ENCODE peak calls at places on chromosomes 12 and 14, in five cellular contexts. One of them, this sample, is unnamed.

GRCh38 chr14:38481939-38482678 is 226.2 kb upstream of the CLEC14A start:
- DNase-seq in NCI-H69: peak
- DNase-seq in neural progenitor cell: no peak
- DNase-seq in stimulated activated CD4-positive, alpha-beta T cell treated with anti-CD3 and anti-CD28 coated beads, Interleukin-4, amount 100 ng/mL, for 4 hours: no peak
- DNase-seq in naive thymus-derived CD4-positive, alpha-beta T cell: no peak
- DNase-seq in this sample: no peak

GRCh38 chr12:49091836-49092085 is 2.8 kb downstream of the DHH start:
- DNase-seq in NCI-H69: no peak
- DNase-seq in neural progenitor cell: no peak
- DNase-seq in stimulated activated CD4-positive, alpha-beta T cell treated with anti-CD3 and anti-CD28 coated beads, Interleukin-4, amount 100 ng/mL, for 4 hours: no peak
- DNase-seq in naive thymus-derived CD4-positive, alpha-beta T cell: no peak
- DNase-seq in this sample: no peak

GRCh38 chr14:71716371-71716770 is 215.9 kb upstream of the RGS6 start:
- DNase-seq in stimulated activated CD4-positive, alpha-beta T cell treated with anti-CD3 and anti-CD28 coated beads, Interleukin-4, amount 100 ng/mL, for 4 hours: no peak
- DNase-seq in naive thymus-derived CD4-positive, alpha-beta T cell: no peak
- DNase-seq in NCI-H69: no peak
- DNase-seq in neural progenitor cell: no peak
- DNase-seq in this sample: no peak

GRCh38 chr12:12736759-12737676 is 19.9 kb downstream of the CDKN1B start:
- DNase-seq in stimulated activated CD4-positive, alpha-beta T cell treated with anti-CD3 and anti-CD28 coated beads, Interleukin-4, amount 100 ng/mL, for 4 hours: peak
- DNase-seq in naive thymus-derived CD4-positive, alpha-beta T cell: peak
- DNase-seq in NCI-H69: peak
- DNase-seq in neural progenitor cell: peak
- DNase-seq in this sample: peak

GRCh38 chr12:75954076-75954475 is 77.5 kb downstream of the PHLDA1 start:
- DNase-seq in naive thymus-derived CD4-positive, alpha-beta T cell: no peak
- DNase-seq in neural progenitor cell: no peak
- DNase-seq in stimulated activated CD4-positive, alpha-beta T cell treated with anti-CD3 and anti-CD28 coated beads, Interleukin-4, amount 100 ng/mL, for 4 hours: no peak
- DNase-seq in NCI-H69: no peak
- DNase-seq in this sample: no peak

GRCh38 chr12:26808766-26809460 is 24.1 kb downstream of the ITPR2 start:
- DNase-seq in naive thymus-derived CD4-positive, alpha-beta T cell: no peak
- DNase-seq in NCI-H69: no peak
- DNase-seq in stimulated activated CD4-positive, alpha-beta T cell treated with anti-CD3 and anti-CD28 coated beads, Interleukin-4, amount 100 ng/mL, for 4 hours: no peak
- DNase-seq in neural progenitor cell: no peak
- DNase-seq in this sample: no peak

GRCh38 chr14:23160924-23161522 is 22.4 kb downstream of the SLC7A8 start:
- DNase-seq in neural progenitor cell: peak
- DNase-seq in naive thymus-derived CD4-positive, alpha-beta T cell: no peak
- DNase-seq in NCI-H69: peak
- DNase-seq in stimulated activated CD4-positive, alpha-beta T cell treated with anti-CD3 and anti-CD28 coated beads, Interleukin-4, amount 100 ng/mL, for 4 hours: no peak
- DNase-seq in this sample: peak

GRCh38 chr12:82461393-82461792 is 103.1 kb downstream of the METTL25 start:
- DNase-seq in naive thymus-derived CD4-positive, alpha-beta T cell: no peak
- DNase-seq in neural progenitor cell: no peak
- DNase-seq in stimulated activated CD4-positive, alpha-beta T cell treated with anti-CD3 and anti-CD28 coated beads, Interleukin-4, amount 100 ng/mL, for 4 hours: no peak
- DNase-seq in NCI-H69: no peak
- DNase-seq in this sample: no peak

GRCh38 chr14:26856832-26857508 is 259.1 kb upstream of the NOVA1 start:
- DNase-seq in neural progenitor cell: no peak
- DNase-seq in NCI-H69: peak
- DNase-seq in stimulated activated CD4-positive, alpha-beta T cell treated with anti-CD3 and anti-CD28 coated beads, Interleukin-4, amount 100 ng/mL, for 4 hours: no peak
- DNase-seq in naive thymus-derived CD4-positive, alpha-beta T cell: no peak
- DNase-seq in this sample: peak

GRCh38 chr14:93091666-93092065 is 24.1 kb downstream of the ITPK1 start:
- DNase-seq in stimulated activated CD4-positive, alpha-beta T cell treated with anti-CD3 and anti-CD28 coated beads, Interleukin-4, amount 100 ng/mL, for 4 hours: no peak
- DNase-seq in neural progenitor cell: no peak
- DNase-seq in NCI-H69: no peak
- DNase-seq in naive thymus-derived CD4-positive, alpha-beta T cell: no peak
- DNase-seq in this sample: no peak

GRCh38 chr12:96219700-96220206 is 25.6 kb downstream of the ELK3 start:
- DNase-seq in stimulated activated CD4-positive, alpha-beta T cell treated with anti-CD3 and anti-CD28 coated beads, Interleukin-4, amount 100 ng/mL, for 4 hours: no peak
- DNase-seq in NCI-H69: peak
- DNase-seq in naive thymus-derived CD4-positive, alpha-beta T cell: no peak
- DNase-seq in neural progenitor cell: peak
- DNase-seq in this sample: peak

GRCh38 chr14:76203086-76204001 is 51.6 kb downstream of the GPATCH2L start:
- DNase-seq in neural progenitor cell: no peak
- DNase-seq in stimulated activated CD4-positive, alpha-beta T cell treated with anti-CD3 and anti-CD28 coated beads, Interleukin-4, amount 100 ng/mL, for 4 hours: no peak
- DNase-seq in NCI-H69: no peak
- DNase-seq in naive thymus-derived CD4-positive, alpha-beta T cell: no peak
- DNase-seq in this sample: no peak

GRCh38 chr12:105748806-105749600 is 389.8 kb downstream of the NUAK1 start:
- DNase-seq in NCI-H69: no peak
- DNase-seq in stimulated activated CD4-positive, alpha-beta T cell treated with anti-CD3 and anti-CD28 coated beads, Interleukin-4, amount 100 ng/mL, for 4 hours: no peak
- DNase-seq in neural progenitor cell: no peak
- DNase-seq in naive thymus-derived CD4-positive, alpha-beta T cell: no peak
- DNase-seq in this sample: no peak

GRCh38 chr12:46774011-46774633 is 51.7 kb downstream of the SLC38A4 start:
- DNase-seq in stimulated activated CD4-positive, alpha-beta T cell treated with anti-CD3 and anti-CD28 coated beads, Interleukin-4, amount 100 ng/mL, for 4 hours: no peak
- DNase-seq in NCI-H69: peak
- DNase-seq in naive thymus-derived CD4-positive, alpha-beta T cell: no peak
- DNase-seq in neural progenitor cell: no peak
- DNase-seq in this sample: no peak

GRCh38 chr14:101761032-101761880 is at the start of gene PPP2R5C:
- DNase-seq in stimulated activated CD4-positive, alpha-beta T cell treated with anti-CD3 and anti-CD28 coated beads, Interleukin-4, amount 100 ng/mL, for 4 hours: peak
- DNase-seq in NCI-H69: peak
- DNase-seq in neural progenitor cell: peak
- DNase-seq in naive thymus-derived CD4-positive, alpha-beta T cell: peak
- DNase-seq in this sample: peak

GRCh38 chr12:80761818-80762217 is 45.1 kb downstream of the MYF5 start:
- DNase-seq in stimulated activated CD4-positive, alpha-beta T cell treated with anti-CD3 and anti-CD28 coated beads, Interleukin-4, amount 100 ng/mL, for 4 hours: no peak
- DNase-seq in neural progenitor cell: no peak
- DNase-seq in naive thymus-derived CD4-positive, alpha-beta T cell: no peak
- DNase-seq in NCI-H69: peak
- DNase-seq in this sample: no peak

GRCh38 chr12:116525418-116526001 is 33.7 kb upstream of the MAP1LC3B2 start:
- DNase-seq in stimulated activated CD4-positive, alpha-beta T cell treated with anti-CD3 and anti-CD28 coated beads, Interleukin-4, amount 100 ng/mL, for 4 hours: no peak
- DNase-seq in NCI-H69: no peak
- DNase-seq in neural progenitor cell: no peak
- DNase-seq in naive thymus-derived CD4-positive, alpha-beta T cell: no peak
- DNase-seq in this sample: no peak

GRCh38 chr12:15534322-15534721 is 212.0 kb downstream of the PTPRO start:
- DNase-seq in NCI-H69: no peak
- DNase-seq in naive thymus-derived CD4-positive, alpha-beta T cell: peak
- DNase-seq in stimulated activated CD4-positive, alpha-beta T cell treated with anti-CD3 and anti-CD28 coated beads, Interleukin-4, amount 100 ng/mL, for 4 hours: peak
- DNase-seq in neural progenitor cell: no peak
- DNase-seq in this sample: no peak

GRCh38 chr12:26047401-26048226 is 77.2 kb downstream of the BHLHE41 start:
- DNase-seq in naive thymus-derived CD4-positive, alpha-beta T cell: no peak
- DNase-seq in NCI-H69: no peak
- DNase-seq in stimulated activated CD4-positive, alpha-beta T cell treated with anti-CD3 and anti-CD28 coated beads, Interleukin-4, amount 100 ng/mL, for 4 hours: no peak
- DNase-seq in neural progenitor cell: peak
- DNase-seq in this sample: no peak

GRCh38 chr12:68106160-68106559 is 53.4 kb downstream of the IFNG start:
- DNase-seq in NCI-H69: no peak
- DNase-seq in neural progenitor cell: no peak
- DNase-seq in naive thymus-derived CD4-positive, alpha-beta T cell: no peak
- DNase-seq in stimulated activated CD4-positive, alpha-beta T cell treated with anti-CD3 and anti-CD28 coated beads, Interleukin-4, amount 100 ng/mL, for 4 hours: no peak
- DNase-seq in this sample: no peak

GRCh38 chr14:58947816-58948440 is 240.5 kb upstream of the DAAM1 start:
- DNase-seq in NCI-H69: peak
- DNase-seq in stimulated activated CD4-positive, alpha-beta T cell treated with anti-CD3 and anti-CD28 coated beads, Interleukin-4, amount 100 ng/mL, for 4 hours: no peak
- DNase-seq in naive thymus-derived CD4-positive, alpha-beta T cell: no peak
- DNase-seq in neural progenitor cell: peak
- DNase-seq in this sample: peak

GRCh38 chr14:89600950-89601826 is 184.2 kb upstream of the FOXN3 start:
- DNase-seq in stimulated activated CD4-positive, alpha-beta T cell treated with anti-CD3 and anti-CD28 coated beads, Interleukin-4, amount 100 ng/mL, for 4 hours: no peak
- DNase-seq in neural progenitor cell: no peak
- DNase-seq in naive thymus-derived CD4-positive, alpha-beta T cell: no peak
- DNase-seq in NCI-H69: no peak
- DNase-seq in this sample: no peak

GRCh38 chr14:53848851-53849250 is 107.8 kb downstream of the BMP4 start:
- DNase-seq in NCI-H69: no peak
- DNase-seq in stimulated activated CD4-positive, alpha-beta T cell treated with anti-CD3 and anti-CD28 coated beads, Interleukin-4, amount 100 ng/mL, for 4 hours: no peak
- DNase-seq in naive thymus-derived CD4-positive, alpha-beta T cell: no peak
- DNase-seq in neural progenitor cell: no peak
- DNase-seq in this sample: no peak

GRCh38 chr14:21136024-21136423 is 19.8 kb downstream of the OR5AU1 start:
- DNase-seq in stimulated activated CD4-positive, alpha-beta T cell treated with anti-CD3 and anti-CD28 coated beads, Interleukin-4, amount 100 ng/mL, for 4 hours: no peak
- DNase-seq in naive thymus-derived CD4-positive, alpha-beta T cell: peak
- DNase-seq in neural progenitor cell: peak
- DNase-seq in NCI-H69: peak
- DNase-seq in this sample: peak

GRCh38 chr12:1581973-1582708 is 12.2 kb downstream of the FBXL14 start:
- DNase-seq in naive thymus-derived CD4-positive, alpha-beta T cell: no peak
- DNase-seq in stimulated activated CD4-positive, alpha-beta T cell treated with anti-CD3 and anti-CD28 coated beads, Interleukin-4, amount 100 ng/mL, for 4 hours: no peak
- DNase-seq in NCI-H69: no peak
- DNase-seq in neural progenitor cell: no peak
- DNase-seq in this sample: no peak

GRCh38 chr14:50677527-50678063 is 9.5 kb upstream of the SAV1 start:
- DNase-seq in NCI-H69: no peak
- DNase-seq in naive thymus-derived CD4-positive, alpha-beta T cell: no peak
- DNase-seq in neural progenitor cell: no peak
- DNase-seq in stimulated activated CD4-positive, alpha-beta T cell treated with anti-CD3 and anti-CD28 coated beads, Interleukin-4, amount 100 ng/mL, for 4 hours: no peak
- DNase-seq in this sample: no peak

GRCh38 chr14:25049559-25050493 is at the start of gene STXBP6:
- DNase-seq in naive thymus-derived CD4-positive, alpha-beta T cell: no peak
- DNase-seq in NCI-H69: peak
- DNase-seq in stimulated activated CD4-positive, alpha-beta T cell treated with anti-CD3 and anti-CD28 coated beads, Interleukin-4, amount 100 ng/mL, for 4 hours: no peak
- DNase-seq in neural progenitor cell: peak
- DNase-seq in this sample: peak

GRCh38 chr12:57066245-57066644 is 12.3 kb downstream of the NEMP1 start:
- DNase-seq in naive thymus-derived CD4-positive, alpha-beta T cell: no peak
- DNase-seq in NCI-H69: no peak
- DNase-seq in neural progenitor cell: no peak
- DNase-seq in stimulated activated CD4-positive, alpha-beta T cell treated with anti-CD3 and anti-CD28 coated beads, Interleukin-4, amount 100 ng/mL, for 4 hours: no peak
- DNase-seq in this sample: no peak

GRCh38 chr14:34075095-34075744 is 124.3 kb upstream of the EGLN3 start:
- DNase-seq in naive thymus-derived CD4-positive, alpha-beta T cell: no peak
- DNase-seq in neural progenitor cell: no peak
- DNase-seq in stimulated activated CD4-positive, alpha-beta T cell treated with anti-CD3 and anti-CD28 coated beads, Interleukin-4, amount 100 ng/mL, for 4 hours: no peak
- DNase-seq in NCI-H69: no peak
- DNase-seq in this sample: peak

GRCh38 chr12:61821381-61821780 is 438.8 kb upstream of the USP15 start:
- DNase-seq in naive thymus-derived CD4-positive, alpha-beta T cell: no peak
- DNase-seq in stimulated activated CD4-positive, alpha-beta T cell treated with anti-CD3 and anti-CD28 coated beads, Interleukin-4, amount 100 ng/mL, for 4 hours: no peak
- DNase-seq in neural progenitor cell: no peak
- DNase-seq in NCI-H69: no peak
- DNase-seq in this sample: no peak

GRCh38 chr12:108724054-108724889 is 7.0 kb downstream of the CORO1C start:
- DNase-seq in stimulated activated CD4-positive, alpha-beta T cell treated with anti-CD3 and anti-CD28 coated beads, Interleukin-4, amount 100 ng/mL, for 4 hours: no peak
- DNase-seq in naive thymus-derived CD4-positive, alpha-beta T cell: no peak
- DNase-seq in neural progenitor cell: no peak
- DNase-seq in NCI-H69: peak
- DNase-seq in this sample: no peak

GRCh38 chr12:97476255-97476654 is 13.7 kb downstream of the RMST start:
- DNase-seq in naive thymus-derived CD4-positive, alpha-beta T cell: no peak
- DNase-seq in NCI-H69: no peak
- DNase-seq in stimulated activated CD4-positive, alpha-beta T cell treated with anti-CD3 and anti-CD28 coated beads, Interleukin-4, amount 100 ng/mL, for 4 hours: no peak
- DNase-seq in neural progenitor cell: no peak
- DNase-seq in this sample: no peak

GRCh38 chr12:10220398-10221077 is 7.9 kb downstream of the GABARAPL1 start:
- DNase-seq in NCI-H69: no peak
- DNase-seq in stimulated activated CD4-positive, alpha-beta T cell treated with anti-CD3 and anti-CD28 coated beads, Interleukin-4, amount 100 ng/mL, for 4 hours: no peak
- DNase-seq in naive thymus-derived CD4-positive, alpha-beta T cell: no peak
- DNase-seq in neural progenitor cell: no peak
- DNase-seq in this sample: peak

GRCh38 chr12:65495233-65495632 is 216.8 kb downstream of the MSRB3 start:
- DNase-seq in stimulated activated CD4-positive, alpha-beta T cell treated with anti-CD3 and anti-CD28 coated beads, Interleukin-4, amount 100 ng/mL, for 4 hours: no peak
- DNase-seq in naive thymus-derived CD4-positive, alpha-beta T cell: no peak
- DNase-seq in NCI-H69: no peak
- DNase-seq in neural progenitor cell: no peak
- DNase-seq in this sample: no peak

GRCh38 chr12:111445311-111446043 is 39.8 kb downstream of the SH2B3 start:
- DNase-seq in neural progenitor cell: no peak
- DNase-seq in naive thymus-derived CD4-positive, alpha-beta T cell: no peak
- DNase-seq in stimulated activated CD4-positive, alpha-beta T cell treated with anti-CD3 and anti-CD28 coated beads, Interleukin-4, amount 100 ng/mL, for 4 hours: no peak
- DNase-seq in NCI-H69: no peak
- DNase-seq in this sample: no peak

This sample was measured in NCI-H82.